ENCODE peak calls at places on chromosomes 6 and 20, in ten cellular contexts. Y, V, N, E, M, O, R, W, I and B are unnamed samples.

GRCh38 chr6:38776515-38776914 is 61.4 kb downstream of the DNAH8 start:
- DNase-seq in V (no peak), W (no peak), M (peak), N (no peak), Y (no peak), R (peak), O (peak), I (no peak), E (no peak), B (no peak)

GRCh38 chr6:17490724-17491123 is 97.3 kb downstream of the CAP2 start:
- DNase-seq in W (no peak), M (no peak), E (no peak), Y (no peak), R (peak), I (no peak), V (no peak), O (no peak), N (no peak), B (no peak)

GRCh38 chr20:5710551-5710950 is 39.6 kb upstream of the SHLD1 start:
- DNase-seq in E (no peak), N (no peak), I (no peak), O (no peak), V (no peak), M (no peak), R (peak), Y (no peak), W (no peak), B (no peak)

GRCh38 chr6:166201878-166202277 is 34.2 kb upstream of the TBXT start:
- DNase-seq in R (no peak), V (no peak), M (no peak), Y (no peak), N (no peak), E (no peak), O (no peak), W (no peak), I (no peak), B (no peak)

GRCh38 chr6:151962246-151962846 is 154.9 kb downstream of the ESR1 start:
- DNase-seq in V (no peak), E (no peak), N (no peak), Y (no peak), R (peak), W (no peak), I (peak), O (peak), M (peak), B (no peak)

GRCh38 chr20:14918981-14919380 is 581.6 kb upstream of the FLRT3 start:
- DNase-seq in N (no peak), W (no peak), E (no peak), V (no peak), O (peak), M (no peak), I (no peak), Y (no peak), R (no peak), B (no peak)

GRCh38 chr6:36598739-36599318 is 4.7 kb downstream of the SRSF3 start:
- DNase-seq in I (no peak), R (no peak), M (no peak), E (no peak), N (no peak), Y (no peak), W (no peak), V (no peak), O (no peak), B (no peak)

GRCh38 chr20:63058696-63059335 is 52.1 kb upstream of the BHLHE23 start:
- DNase-seq in Y (no peak), W (peak), E (peak), I (no peak), N (no peak), R (no peak), M (no peak), O (no peak), V (peak), B (no peak)

GRCh38 chr6:129643968-129644367 is 66.0 kb downstream of the ARHGAP18 start:
- DNase-seq in I (no peak), E (no peak), M (no peak), N (no peak), O (no peak), R (no peak), V (no peak), W (no peak), Y (no peak), B (no peak)

GRCh38 chr20:51428451-51429143 is 113.9 kb downstream of the NFATC2 start:
- DNase-seq in O (peak), V (no peak), I (no peak), W (peak), N (no peak), E (peak), M (peak), R (peak), Y (peak), B (no peak)

GRCh38 chr20:7596541-7596940 is 343.7 kb downstream of the HAO1 start:
- DNase-seq in R (no peak), E (no peak), W (no peak), Y (no peak), M (no peak), N (no peak), V (no peak), I (no peak), O (no peak), B (no peak)

GRCh38 chr6:42984924-42985475 is 630 bp downstream of the PPP2R5D start:
- DNase-seq in E (no peak), I (no peak), V (no peak), M (no peak), O (no peak), Y (no peak), W (peak), N (no peak), R (peak), B (no peak)

GRCh38 chr20:47041500-47041899 is 146.9 kb downstream of the EYA2 start:
- DNase-seq in Y (no peak), W (no peak), R (no peak), N (no peak), M (no peak), V (no peak), E (no peak), O (no peak), I (no peak), B (no peak)

GRCh38 chr20:20664795-20665194 is 47.6 kb downstream of the RALGAPA2 start:
- DNase-seq in R (peak), N (no peak), I (peak), V (no peak), Y (no peak), O (peak), E (no peak), M (peak), W (no peak), B (peak)

GRCh38 chr20:59214083-59214482 is 50.5 kb downstream of the ZNF831 start:
- DNase-seq in R (no peak), I (no peak), O (no peak), W (no peak), M (no peak), V (no peak), Y (no peak), N (no peak), E (no peak), B (no peak)

GRCh38 chr20:21396045-21396893 is 1.1 kb downstream of the NKX2-4 start:
- DNase-seq in W (peak), Y (no peak), R (no peak), O (no peak), V (peak), M (no peak), N (no peak), I (no peak), E (peak), B (no peak)

GRCh38 chr6:113457156-113457555 is 400.0 kb upstream of the MARCKS start:
- DNase-seq in R (peak), I (peak), E (no peak), N (no peak), M (peak), O (peak), V (no peak), Y (peak), W (peak), B (no peak)

GRCh38 chr6:35370799-35371493 is 28.6 kb downstream of the PPARD start:
- DNase-seq in R (peak), V (no peak), N (peak), Y (no peak), I (no peak), E (no peak), O (peak), M (peak), W (peak), B (no peak)

GRCh38 chr6:24858154-24858801 is 59.6 kb upstream of the ARMH2 start:
- DNase-seq in I (no peak), M (no peak), O (peak), E (no peak), N (no peak), V (no peak), W (no peak), R (no peak), Y (no peak), B (peak)

GRCh38 chr20:50467618-50468373 is 42.4 kb upstream of the PTPN1 start:
- DNase-seq in W (no peak), E (no peak), Y (no peak), R (peak), O (peak), V (no peak), I (no peak), M (peak), N (no peak), B (no peak)

GRCh38 chr6:46220351-46221220 is 49.8 kb upstream of the ENPP5 start:
- DNase-seq in I (no peak), E (no peak), V (no peak), Y (no peak), M (no peak), O (no peak), N (no peak), R (no peak), W (no peak), B (no peak)

GRCh38 chr6:33958863-33959651 is 155.3 kb upstream of the MLN start:
- DNase-seq in E (no peak), R (no peak), W (no peak), N (no peak), O (no peak), V (no peak), Y (no peak), M (no peak), I (no peak), B (no peak)

GRCh38 chr20:24790746-24791283 is 158.3 kb upstream of the CST7 start:
- DNase-seq in W (no peak), V (peak), M (no peak), O (no peak), Y (no peak), N (no peak), I (no peak), E (no peak), R (no peak), B (no peak)

DNA sequence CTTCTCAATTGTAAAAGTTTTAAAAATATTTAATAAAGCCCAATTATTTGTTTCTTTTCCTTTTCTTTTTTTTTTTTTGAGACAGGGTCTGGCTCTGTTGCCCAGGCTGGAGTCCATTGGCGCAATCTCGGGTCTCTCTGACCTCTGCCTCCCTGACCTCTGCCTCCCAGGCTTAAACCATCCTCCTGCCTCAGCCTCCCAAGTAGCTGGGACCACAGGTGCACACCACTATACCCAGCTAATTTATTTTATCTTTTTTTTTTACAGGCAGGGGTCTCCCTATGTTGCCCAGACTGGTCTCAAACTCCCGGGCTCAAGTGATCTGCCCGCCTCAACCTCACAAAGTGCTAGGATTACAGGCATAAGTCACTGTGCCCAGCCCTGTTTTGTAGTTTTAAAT is 9.8 kb downstream of the REPS1 start:
- DNase-seq in E (no peak), I (no peak), O (no peak), Y (no peak), R (no peak), V (no peak), N (no peak), W (no peak), M (no peak), B (no peak)
- H3K4me3 ChIP-seq in E (no peak), I (no peak), O (no peak), Y (no peak), R (no peak), V (no peak), N (no peak), W (no peak), M (no peak), B (no peak)

DNA sequence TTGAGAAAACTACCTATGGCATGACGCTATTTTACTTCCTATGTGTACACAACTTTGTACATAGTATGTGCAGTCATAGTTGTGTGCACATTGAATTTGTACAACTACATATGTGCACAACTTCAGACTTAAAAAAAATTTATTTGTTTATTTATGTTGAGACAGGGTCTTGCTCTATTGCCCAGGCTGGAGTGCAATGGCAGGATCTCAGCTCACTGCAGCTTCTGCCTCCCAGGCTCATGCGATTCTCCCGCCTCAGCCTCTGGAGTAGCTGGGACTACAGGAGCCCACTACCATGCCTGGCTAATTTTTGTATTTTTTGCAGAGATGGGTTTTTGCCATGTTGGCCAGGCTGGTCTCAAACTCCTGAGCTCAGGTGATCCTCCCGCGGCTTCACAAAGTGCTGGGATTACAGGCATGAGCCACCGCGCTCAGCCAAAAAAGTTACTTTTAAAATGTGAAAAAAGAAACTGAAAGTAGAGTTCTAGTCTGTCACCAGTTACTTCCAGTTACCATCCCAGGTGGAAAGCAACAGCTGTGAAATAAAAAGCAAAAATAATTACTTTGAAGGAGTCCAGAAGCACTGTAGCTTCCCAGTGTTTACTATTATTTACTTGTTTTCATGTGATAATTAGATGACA is 1.7 kb upstream of the ZKSCAN8 start:
- DNase-seq in R (no peak), M (no peak), W (no peak), E (no peak), O (no peak), N (no peak), I (no peak), Y (no peak), V (no peak), B (no peak)
- TF ChIP-seq CTCF in R (no peak), M (no peak), W (no peak), E (no peak), O (no peak), N (no peak), I (no peak), Y (no peak), V (no peak), B (no peak)

GRCh38 chr6:105985098-105985815 is 100.9 kb upstream of the PRDM1 start:
- DNase-seq in V (peak), W (peak), Y (no peak), R (peak), M (no peak), O (no peak), E (no peak), N (no peak), I (no peak), B (no peak)

GRCh38 chr6:105981002-105981887 is 104.9 kb upstream of the PRDM1 start:
- DNase-seq in R (peak), I (no peak), O (no peak), N (peak), E (peak), W (peak), M (no peak), Y (no peak), V (peak), B (no peak)

GRCh38 chr6:105983763-105984162 is 102.4 kb upstream of the PRDM1 start:
- DNase-seq in M (no peak), E (no peak), V (no peak), I (no peak), N (no peak), Y (no peak), O (no peak), R (no peak), W (no peak), B (no peak)

GRCh38 chr6:105982761-105983600 is 103.2 kb upstream of the PRDM1 start:
- DNase-seq in R (no peak), V (no peak), Y (no peak), M (no peak), I (no peak), E (no peak), O (no peak), N (no peak), W (no peak), B (no peak)

GRCh38 chr6:105981888-105982358 is 104.2 kb upstream of the PRDM1 start:
- DNase-seq in E (no peak), W (no peak), O (no peak), M (no peak), Y (no peak), N (no peak), I (no peak), V (no peak), R (no peak), B (no peak)
- H3K4me3 ChIP-seq in E (no peak), W (peak), O (no peak), M (peak), Y (peak), N (no peak), I (peak), V (no peak), R (peak), B (no peak)

GRCh38 chr6:101396552-101397173 is 3.2 kb downstream of the GRIK2 start:
- DNase-seq in E (peak), R (peak), W (peak), Y (no peak), V (peak), O (peak), M (peak), I (peak), N (no peak), B (no peak)

GRCh38 chr6:101393291-101394251 is at the start of gene GRIK2:
- DNase-seq in M (peak), N (peak), Y (no peak), E (peak), I (no peak), R (no peak), W (peak), V (peak), O (peak), B (no peak)

GRCh38 chr6:101397199-101397598 is 3.7 kb downstream of the GRIK2 start:
- DNase-seq in I (no peak), R (peak), N (no peak), W (no peak), Y (no peak), O (peak), M (no peak), E (no peak), V (no peak), B (no peak)

GRCh38 chr6:101392561-101393230 is 812 bp upstream of the GRIK2 start:
- DNase-seq in O (no peak), W (no peak), N (peak), R (no peak), M (no peak), V (no peak), I (no peak), Y (no peak), E (no peak), B (no peak)

GRCh38 chr6:101395345-101395744 is 1.8 kb downstream of the GRIK2 start:
- DNase-seq in N (no peak), O (no peak), W (no peak), E (no peak), M (no peak), R (no peak), Y (no peak), V (no peak), I (no peak), B (no peak)
- TF ChIP-seq CTCF in N (peak), O (peak), W (no peak), E (no peak), M (no peak), R (no peak), Y (peak), V (no peak), I (no peak), B (peak)

DNA sequence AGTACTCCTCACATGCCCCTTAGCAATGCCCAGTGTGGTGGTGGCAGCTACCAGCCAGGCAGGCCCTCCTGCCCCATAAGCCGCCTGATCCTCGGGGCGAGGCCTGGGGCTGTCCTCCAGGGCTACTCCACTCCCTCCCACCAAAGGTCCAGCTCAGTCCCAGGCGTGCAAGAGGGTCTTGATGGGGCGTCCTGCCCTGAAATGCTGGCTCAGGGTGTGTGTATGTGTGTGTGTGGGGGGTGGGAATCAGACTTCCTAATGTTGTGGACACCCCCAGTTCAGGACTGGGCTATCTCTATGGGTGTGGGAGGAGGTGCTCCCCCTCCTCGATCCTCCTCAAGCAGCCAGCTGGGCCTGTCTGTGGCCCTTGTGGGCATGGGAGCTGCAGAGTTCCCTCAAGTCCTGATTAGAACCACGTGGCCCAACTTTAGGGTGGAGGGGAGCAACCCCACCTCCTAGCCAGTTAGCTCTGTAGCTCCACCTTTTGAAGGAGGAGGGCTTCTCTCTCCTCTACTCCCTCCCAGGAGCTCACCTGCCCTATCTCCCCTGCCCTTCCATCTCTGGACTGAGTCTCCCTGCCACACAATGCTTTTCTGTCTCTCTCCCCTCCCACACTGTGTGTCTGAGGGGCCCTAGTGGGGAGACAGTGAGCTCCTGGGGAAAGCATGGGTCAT is 7.6 kb downstream of the HSPA12B start:
- DNase-seq in W (no peak), Y (no peak), V (peak), R (no peak), M (no peak), N (no peak), I (no peak), O (no peak), E (no peak), B (no peak)
- H3K4me3 ChIP-seq in W (no peak), Y (no peak), V (no peak), R (no peak), M (no peak), N (no peak), I (no peak), O (no peak), E (no peak), B (no peak)